ENCODE peak calls at places on chromosomes 7 and 10, in seven cellular contexts. P is skeletal muscle cell, D is right lobe of liver, G is fibroblast of mammary gland, Q is astrocyte of the spinal cord, J is neural crest cell, U is nephron progenitor cell. K is an unnamed sample.
A peak's percentile ranks its signal among the peaks of the same experiment; 100 is the strongest.

GRCh38 chr10:63515002-63515763 is 6.0 kb upstream of the REEP3 start:
- DNase-seq in P (no peak), D (no peak), G (peak; percentile 51), Q (peak; percentile 66), J (no peak), U (no peak), K (peak; percentile 33)

GRCh38 chr7:94178247-94178646 is 174.1 kb upstream of the BET1 start:
- DNase-seq in P (no peak), D (no peak), G (no peak), Q (no peak), J (no peak), U (no peak), K (no peak)

GRCh38 chr10:70771311-70772194 is 13.6 kb downstream of the TBATA start:
- DNase-seq in P (no peak), D (no peak), G (no peak), Q (no peak), J (no peak), U (no peak), K (no peak)

GRCh38 chr10:58755688-58756087 is 243.0 kb downstream of the BICC1 start:
- DNase-seq in P (no peak), D (no peak), G (peak; percentile 81), Q (peak; percentile 67), J (no peak), U (no peak), K (peak; percentile 68)

GRCh38 chr7:36366649-36367560 is 22.8 kb upstream of the ANLN start:
- DNase-seq in P (peak; percentile 26), D (peak; percentile 95), G (peak; percentile 73), Q (peak; percentile 84), J (peak; percentile 93), U (peak; percentile 95), K (peak; percentile 69)

GRCh38 chr10:95560288-95561199 is 627 bp downstream of the SORBS1 start:
- DNase-seq in P (no peak), D (peak; percentile 73), G (peak; percentile 27), Q (peak; percentile 36), J (peak; percentile 13), U (peak; percentile 45), K (peak; percentile 22)

GRCh38 chr7:50658696-50659095 is 93.5 kb upstream of the DDC start:
- DNase-seq in P (no peak), D (peak; percentile 77), G (no peak), Q (no peak), J (no peak), U (no peak), K (no peak)

GRCh38 chr7:128888756-128889095 is 21.8 kb downstream of the KCP start:
- DNase-seq in P (no peak), D (peak; percentile 52), G (no peak), Q (no peak), J (no peak), U (no peak), K (no peak)

GRCh38 chr7:40298421-40298820 is 163.6 kb downstream of the SUGCT start:
- DNase-seq in P (peak; percentile 72), D (no peak), G (peak; percentile 67), Q (peak; percentile 91), J (no peak), U (no peak), K (peak; percentile 73)

GRCh38 chr7:157612664-157613561 is 276.1 kb downstream of the DNAJB6 start:
- DNase-seq in P (no peak), D (no peak), G (peak; percentile 16), Q (peak; percentile 4), J (no peak), U (no peak), K (no peak)

GRCh38 chr10:69645751-69646687 is 16.0 kb downstream of the FAM241B start:
- DNase-seq in P (no peak), D (no peak), G (no peak), Q (no peak), J (peak; percentile 44), U (peak; percentile 67), K (no peak)

GRCh38 chr10:50421026-50421719 is 169.9 kb upstream of the ASAH2 start:
- DNase-seq in P (no peak), D (no peak), G (peak; percentile 48), Q (no peak), J (no peak), U (peak; percentile 33), K (peak; percentile 21)

GRCh38 chr10:125149278-125150047 is 10.9 kb downstream of the CTBP2 start:
- DNase-seq in P (no peak), D (no peak), G (peak; percentile 87), Q (peak; percentile 76), J (no peak), U (no peak), K (peak; percentile 87)

GRCh38 chr10:34299105-34299611 is 515.9 kb downstream of the PARD3 start:
- DNase-seq in P (peak; percentile 51), D (no peak), G (peak; percentile 77), Q (peak; percentile 80), J (no peak), U (no peak), K (peak; percentile 55)

GRCh38 chr10:22630229-22631174 is 83.9 kb downstream of the PIP4K2A start:
- DNase-seq in P (no peak), D (no peak), G (peak; percentile 69), Q (peak; percentile 44), J (no peak), U (no peak), K (peak; percentile 67)

GRCh38 chr7:102415685-102416225 is 17.6 kb upstream of the ORAI2 start:
- DNase-seq in P (no peak), D (no peak), G (no peak), Q (no peak), J (no peak), U (no peak), K (no peak)

GRCh38 chr10:119253433-119254174 is 46.2 kb downstream of the GRK5 start:
- DNase-seq in P (peak; percentile 86), D (peak; percentile 86), G (peak; percentile 95), Q (peak; percentile 97), J (no peak), U (peak; percentile 48), K (peak; percentile 96)

GRCh38 chr10:79148452-79149344 is 79.9 kb downstream of the ZMIZ1 start:
- DNase-seq in P (no peak), D (peak; percentile 93), G (peak; percentile 76), Q (peak; percentile 50), J (no peak), U (no peak), K (peak; percentile 40)

GRCh38 chr7:31398815-31399214 is 58.3 kb upstream of the NEUROD6 start:
- DNase-seq in P (no peak), D (no peak), G (no peak), Q (no peak), J (no peak), U (no peak), K (no peak)

GRCh38 chr10:16890691-16891090 is 73.5 kb upstream of the RSU1 start:
- DNase-seq in P (no peak), D (no peak), G (no peak), Q (no peak), J (no peak), U (no peak), K (no peak)

GRCh38 chr7:46485481-46486065 is 564.5 kb upstream of the IGFBP3 start:
- DNase-seq in P (no peak), D (no peak), G (peak; percentile 26), Q (peak; percentile 73), J (no peak), U (no peak), K (peak; percentile 90)

GRCh38 chr7:100008525-100008924 is 6.9 kb upstream of the ZKSCAN1 start:
- DNase-seq in P (no peak), D (no peak), G (no peak), Q (no peak), J (no peak), U (no peak), K (no peak)

GRCh38 chr7:141634065-141634464 is 67.9 kb downstream of the DENND11 start:
- DNase-seq in P (no peak), D (no peak), G (no peak), Q (no peak), J (no peak), U (no peak), K (no peak)

GRCh38 chr7:123633553-123633952 is 22.1 kb upstream of the LMOD2 start:
- DNase-seq in P (peak; percentile 56), D (no peak), G (peak; percentile 86), Q (peak; percentile 81), J (no peak), U (no peak), K (peak; percentile 77)

GRCh38 chr10:43206391-43207235 is 60.3 kb downstream of the RASGEF1A start:
- DNase-seq in P (no peak), D (peak; percentile 39), G (no peak), Q (no peak), J (no peak), U (peak; percentile 1), K (no peak)

GRCh38 chr7:151836191-151836926 is 40.6 kb downstream of the PRKAG2 start:
- DNase-seq in P (no peak), D (peak; percentile 42), G (no peak), Q (no peak), J (no peak), U (no peak), K (no peak)

GRCh38 chr7:130941322-130942210 is 207.6 kb upstream of the KLF14 start:
- DNase-seq in P (no peak), D (peak; percentile 90), G (peak; percentile 84), Q (peak; percentile 82), J (no peak), U (no peak), K (peak; percentile 84)

GRCh38 chr10:61628199-61628874 is 34.4 kb upstream of the CABCOCO1 start:
- DNase-seq in P (no peak), D (no peak), G (peak; percentile 78), Q (peak; percentile 47), J (no peak), U (no peak), K (peak; percentile 73)

GRCh38 chr10:84825330-84825729 is 496.9 kb downstream of the CCSER2 start:
- DNase-seq in P (peak; percentile 23), D (no peak), G (peak; percentile 16), Q (peak; percentile 88), J (no peak), U (no peak), K (peak; percentile 12)

GRCh38 chr10:132709471-132709951 is 76.4 kb downstream of the NKX6-2 start:
- DNase-seq in P (no peak), D (peak; percentile 49), G (no peak), Q (no peak), J (no peak), U (peak; percentile 2), K (no peak)

GRCh38 chr7:96508371-96508770 is 186.5 kb upstream of the SLC25A13 start:
- DNase-seq in P (no peak), D (no peak), G (peak; percentile 42), Q (no peak), J (no peak), U (no peak), K (no peak)

GRCh38 chr7:102400360-102400759 is 4.2 kb downstream of the PRKRIP1 start:
- DNase-seq in P (no peak), D (no peak), G (no peak), Q (no peak), J (no peak), U (no peak), K (no peak)

GRCh38 chr10:10911471-10911921 is 106.2 kb upstream of the CELF2 start:
- DNase-seq in P (peak; percentile 81), D (no peak), G (peak; percentile 88), Q (peak; percentile 89), J (peak; percentile 5), U (peak; percentile 66), K (peak; percentile 94)

K was measured in IMR-90.